ENCODE peak calls at places on chromosomes 16 and 17, in eight cellular contexts. S is body of pancreas, L is lung, T is GM23338, E is A549, R is choroid plexus epithelial cell, X is colonic mucosa, J is keratinocyte. Y is an unnamed sample.

GRCh38 chr17:51391992-51392654 is 131.8 kb downstream of the UTP18 start:
- DNase-seq in E (peak), L (no peak), J (no peak), T (no peak), R (no peak), S (no peak), X (no peak), Y (no peak)

GRCh38 chr17:39979021-39979660 is 1.5 kb upstream of the PSMD3 start:
- DNase-seq in J (peak), S (no peak), X (no peak), T (no peak), R (peak), E (peak), L (no peak), Y (peak)

GRCh38 chr17:77374170-77374936 is 233.6 kb downstream of the SEC14L1 start:
- DNase-seq in L (peak), R (peak), S (peak), T (peak), X (peak), E (no peak), J (no peak), Y (peak)

GRCh38 chr16:87252269-87252970 is 64.8 kb downstream of the C16orf95 start:
- DNase-seq in R (no peak), X (no peak), J (no peak), E (no peak), S (no peak), T (no peak), L (no peak), Y (peak)

GRCh38 chr17:77441130-77441920 is 300.6 kb downstream of the SEC14L1 start:
- DNase-seq in L (no peak), S (no peak), J (no peak), X (peak), T (no peak), R (no peak), E (no peak), Y (no peak)

GRCh38 chr17:81254955-81255717 is 16.0 kb downstream of the NDUFAF8 start:
- DNase-seq in R (peak), T (peak), S (peak), X (peak), J (no peak), E (peak), L (peak), Y (peak)

GRCh38 chr17:31581491-31581890 is 190.0 kb downstream of the RAB11FIP4 start:
- DNase-seq in R (peak), J (no peak), L (peak), X (no peak), E (no peak), T (no peak), S (no peak), Y (no peak)

GRCh38 chr17:80421381-80422090 is 6.6 kb downstream of the ENDOV start:
- DNase-seq in X (no peak), S (no peak), T (no peak), E (no peak), L (no peak), R (no peak), J (no peak), Y (no peak)

GRCh38 chr16:84854759-84855158 is 35.0 kb downstream of the CRISPLD2 start:
- DNase-seq in R (peak), X (no peak), L (no peak), S (no peak), T (no peak), E (no peak), J (no peak), Y (no peak)

GRCh38 chr17:50312311-50312710 is 33.6 kb upstream of the XYLT2 start:
- DNase-seq in J (no peak), T (no peak), X (no peak), S (no peak), E (no peak), R (no peak), L (no peak), Y (no peak)

GRCh38 chr16:80969114-80969484 is 37.6 kb downstream of the CMC2 start:
- DNase-seq in S (no peak), X (no peak), R (no peak), L (no peak), T (no peak), E (no peak), J (no peak), Y (no peak)

GRCh38 chr16:79991918-79992317 is 391.4 kb upstream of the MAF start:
- DNase-seq in S (no peak), J (no peak), E (no peak), X (no peak), R (no peak), T (peak), L (no peak), Y (no peak)

GRCh38 chr16:68216240-68216639 is 19.7 kb downstream of the ESRP2 start:
- DNase-seq in J (no peak), X (no peak), R (no peak), S (no peak), T (no peak), L (no peak), E (no peak), Y (no peak)

GRCh38 chr16:88736496-88736895 is 30.2 kb downstream of the CTU2 start:
- DNase-seq in S (no peak), J (no peak), E (no peak), X (no peak), L (no peak), T (no peak), R (no peak), Y (no peak)

GRCh38 chr17:45333702-45334092 is 16.9 kb upstream of the MAP3K14 start:
- DNase-seq in T (no peak), J (no peak), R (no peak), E (no peak), S (no peak), L (no peak), X (no peak), Y (no peak)

GRCh38 chr16:65070831-65071230 is 51.0 kb downstream of the CDH11 start:
- DNase-seq in S (peak), L (peak), E (peak), R (peak), X (peak), J (no peak), T (peak), Y (peak)

GRCh38 chr17:72714357-72714966 is 378.0 kb downstream of the SLC39A11 start:
- DNase-seq in L (no peak), J (no peak), E (peak), R (peak), X (no peak), T (no peak), S (no peak), Y (no peak)

GRCh38 chr16:89052824-89053724 is 40.6 kb upstream of the ACSF3 start:
- DNase-seq in E (peak), R (no peak), S (no peak), X (peak), L (no peak), T (no peak), J (peak), Y (peak)

GRCh38 chr16:24409045-24409444 is 130.3 kb upstream of the RBBP6 start:
- DNase-seq in J (no peak), L (no peak), X (no peak), E (peak), T (peak), S (no peak), R (no peak), Y (no peak)

GRCh38 chr16:56871172-56871593 is 6.2 kb downstream of the SLC12A3 start:
- DNase-seq in T (no peak), E (peak), L (no peak), S (no peak), X (peak), J (no peak), R (peak), Y (peak)

GRCh38 chr16:64094170-64094960 is 1027.5 kb downstream of the CDH11 start:
- DNase-seq in J (no peak), L (no peak), S (no peak), X (no peak), R (peak), T (no peak), E (no peak), Y (no peak)

GRCh38 chr16:31880322-31880979 is 6.8 kb downstream of the ZNF267 start:
- DNase-seq in J (no peak), L (no peak), E (no peak), R (peak), S (no peak), T (no peak), X (no peak), Y (peak)

GRCh38 chr16:66662445-66663194 is 33.9 kb downstream of the CMTM4 start:
- DNase-seq in R (peak), X (no peak), T (peak), L (no peak), E (peak), S (no peak), J (no peak), Y (peak)

GRCh38 chr16:67150058-67150832 is 553 bp downstream of the B3GNT9 start:
- DNase-seq in S (peak), E (peak), T (peak), R (peak), X (peak), L (no peak), J (no peak), Y (peak)

GRCh38 chr17:828761-829160 is 46.6 kb downstream of the MRM3 start:
- DNase-seq in S (no peak), L (no peak), R (no peak), X (no peak), E (no peak), T (no peak), J (no peak), Y (peak)

GRCh38 chr16:87447323-87447722 is 45.5 kb downstream of the ZCCHC14 start:
- DNase-seq in T (no peak), J (no peak), X (no peak), L (no peak), S (no peak), E (no peak), R (peak), Y (peak)

GRCh38 chr16:53159781-53160436 is 105.1 kb downstream of the CHD9 start:
- DNase-seq in L (no peak), X (peak), E (peak), J (no peak), T (peak), R (peak), S (no peak), Y (peak)

GRCh38 chr17:48593126-48593829 is at the start of gene HOXB5:
- DNase-seq in T (no peak), E (no peak), S (no peak), L (no peak), R (no peak), J (no peak), X (no peak), Y (peak)

GRCh38 chr17:2034157-2034556 is 4.2 kb downstream of the DPH1 start:
- DNase-seq in S (no peak), L (no peak), X (no peak), R (no peak), E (no peak), T (no peak), J (no peak), Y (peak)

GRCh38 chr16:3734758-3735221 is 17.5 kb upstream of the TRAP1 start:
- DNase-seq in L (no peak), S (no peak), T (no peak), X (no peak), R (no peak), E (no peak), J (no peak), Y (no peak)

GRCh38 chr17:46814446-46814845 is 4.0 kb downstream of the WNT3 start:
- DNase-seq in X (no peak), L (no peak), E (no peak), T (no peak), J (no peak), S (no peak), R (no peak), Y (no peak)

GRCh38 chr17:13014801-13015200 is 3.0 kb downstream of the ELAC2 start:
- DNase-seq in X (no peak), R (no peak), L (no peak), J (no peak), T (no peak), E (no peak), S (no peak), Y (no peak)

GRCh38 chr16:86087011-86087453 is 188.1 kb downstream of the IRF8 start:
- DNase-seq in S (no peak), J (no peak), E (no peak), L (no peak), R (no peak), X (no peak), T (no peak), Y (no peak)

GRCh38 chr17:33459078-33459940 is 166.2 kb upstream of the ASIC2 start:
- DNase-seq in E (no peak), J (no peak), X (no peak), R (no peak), S (no peak), L (no peak), T (peak), Y (no peak)

GRCh38 chr17:8187517-8188407 is 2.2 kb downstream of the BORCS6 start:
- DNase-seq in T (peak), R (peak), E (peak), X (peak), J (peak), S (peak), L (peak), Y (peak)
- TF ChIP-seq CTCF in T (peak), R (no peak), E (no peak), X (no peak), J (peak), S (no peak), L (no peak), Y (no peak)

GRCh38 chr16:30526137-30526822 is at the start of gene ZNF768:
- DNase-seq in T (peak), L (no peak), E (peak), R (peak), X (peak), S (peak), J (no peak), Y (peak)
- H3K4me3 ChIP-seq in T (peak), L (peak), E (peak), R (peak), X (peak), S (peak), J (peak), Y (peak)

DNA sequence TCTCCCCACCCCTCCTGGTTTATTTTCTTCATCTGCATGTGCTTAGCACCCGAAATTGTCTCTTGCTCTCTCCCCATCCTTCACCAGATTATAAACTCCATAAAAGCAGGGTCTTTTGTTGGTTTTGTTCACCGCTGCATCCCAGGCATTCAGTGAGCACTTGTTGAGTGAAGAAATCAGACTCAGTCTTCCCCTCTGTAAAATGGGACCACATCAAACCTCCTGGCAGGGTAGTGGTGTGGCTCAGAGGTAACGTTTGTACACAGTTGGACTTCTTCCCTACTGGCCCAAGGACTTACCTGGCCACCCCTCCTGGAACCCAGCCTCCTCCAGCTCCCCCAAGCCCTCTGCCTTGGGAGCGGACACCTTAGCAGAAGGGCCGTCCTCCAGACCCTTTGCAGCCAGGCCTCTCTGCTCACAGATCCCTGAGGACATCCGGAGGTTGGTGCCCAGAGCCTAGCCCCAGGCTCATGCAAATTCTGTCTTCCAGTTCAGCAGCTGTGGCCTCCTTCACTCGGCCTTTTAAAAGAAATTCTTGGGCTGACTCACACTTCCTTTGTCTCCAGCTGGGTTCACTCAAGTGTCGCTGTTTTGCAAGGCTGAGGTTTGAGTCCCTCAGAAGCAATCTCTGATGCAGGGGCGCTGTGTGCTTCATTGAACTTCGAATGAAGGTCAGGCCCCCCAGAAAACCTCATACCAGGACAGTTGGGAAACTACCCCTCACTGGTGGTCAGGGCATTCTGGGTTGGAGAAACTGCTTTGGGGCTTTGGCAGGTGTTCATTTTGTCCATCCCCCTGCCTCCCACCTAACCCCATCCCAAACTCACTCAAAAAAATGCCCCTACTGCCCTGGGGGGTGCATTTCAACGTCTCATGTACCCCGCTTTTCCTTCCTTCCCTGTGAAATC is 16.8 kb upstream of the RMI2 start:
- DNase-seq in L (peak), T (peak), E (peak), R (peak), X (peak), S (peak), J (peak), Y (peak)
- TF ChIP-seq CTCF in L (no peak), T (no peak), E (no peak), R (no peak), X (no peak), S (no peak), J (no peak), Y (peak)

GRCh38 chr16:12903325-12904040 is 2.1 kb downstream of the SHISA9 start:
- DNase-seq in E (no peak), X (no peak), R (no peak), L (no peak), S (no peak), J (no peak), T (peak), Y (no peak)

GRCh38 chr16:12904041-12904671 is 2.8 kb downstream of the SHISA9 start:
- DNase-seq in T (peak), J (no peak), X (no peak), R (no peak), E (no peak), L (no peak), S (no peak), Y (no peak)

GRCh38 chr16:12901597-12902436 is at the start of gene SHISA9:
- DNase-seq in L (no peak), R (peak), E (no peak), X (no peak), S (no peak), J (no peak), T (peak), Y (no peak)

GRCh38 chr16:12901204-12901596 is 198 bp upstream of the SHISA9 start:
- DNase-seq in L (no peak), T (peak), S (peak), E (no peak), J (no peak), R (peak), X (no peak), Y (no peak)

GRCh38 chr16:12902511-12903324 is 1.3 kb downstream of the SHISA9 start:
- DNase-seq in R (no peak), S (no peak), E (no peak), X (no peak), T (peak), L (no peak), J (no peak), Y (no peak)
- H3K4me3 ChIP-seq in R (no peak), S (no peak), E (peak), X (no peak), T (peak), L (no peak), J (peak), Y (no peak)

DNA sequence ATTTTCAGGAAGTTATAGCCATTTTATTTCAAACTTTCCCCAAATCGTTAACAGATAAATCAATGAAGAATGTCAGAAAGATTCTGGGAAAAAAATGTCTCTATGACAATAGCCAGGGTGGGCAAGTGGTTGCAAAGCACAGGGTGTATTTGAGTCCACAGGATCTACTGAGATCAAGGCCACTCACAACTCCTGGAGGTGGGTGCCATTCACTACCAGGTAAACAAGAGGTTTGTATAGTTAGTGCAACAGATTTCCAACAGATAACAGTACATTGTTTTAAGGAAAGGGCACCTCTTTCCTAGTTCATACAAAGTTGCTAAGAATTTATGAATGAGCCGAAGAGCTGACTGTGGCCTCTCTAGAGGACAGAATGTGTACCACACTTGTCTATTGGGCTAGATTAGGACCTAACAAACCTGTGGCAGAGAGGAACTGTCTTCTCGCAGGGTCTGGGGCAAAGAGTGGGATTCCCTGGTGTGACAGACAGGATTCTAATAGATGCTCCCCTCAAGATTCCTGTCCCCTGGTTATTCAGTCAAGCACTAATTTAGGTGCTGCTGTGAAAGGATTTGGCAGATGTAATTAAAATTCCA is 52.0 kb upstream of the ZNF629 start:
- DNase-seq in E (no peak), X (no peak), S (no peak), R (no peak), J (no peak), T (peak), L (no peak), Y (no peak)
- TF ChIP-seq CTCF in E (no peak), X (no peak), S (no peak), R (peak), J (no peak), T (no peak), L (no peak), Y (peak)

GRCh38 chr16:11139624-11140375 is 116.2 kb downstream of the SOCS1 start:
- DNase-seq in L (no peak), T (no peak), J (no peak), S (no peak), E (no peak), R (no peak), X (no peak), Y (no peak)
- H3K4me3 ChIP-seq in L (no peak), T (no peak), J (no peak), S (no peak), E (no peak), R (no peak), X (no peak), Y (no peak)

DNA sequence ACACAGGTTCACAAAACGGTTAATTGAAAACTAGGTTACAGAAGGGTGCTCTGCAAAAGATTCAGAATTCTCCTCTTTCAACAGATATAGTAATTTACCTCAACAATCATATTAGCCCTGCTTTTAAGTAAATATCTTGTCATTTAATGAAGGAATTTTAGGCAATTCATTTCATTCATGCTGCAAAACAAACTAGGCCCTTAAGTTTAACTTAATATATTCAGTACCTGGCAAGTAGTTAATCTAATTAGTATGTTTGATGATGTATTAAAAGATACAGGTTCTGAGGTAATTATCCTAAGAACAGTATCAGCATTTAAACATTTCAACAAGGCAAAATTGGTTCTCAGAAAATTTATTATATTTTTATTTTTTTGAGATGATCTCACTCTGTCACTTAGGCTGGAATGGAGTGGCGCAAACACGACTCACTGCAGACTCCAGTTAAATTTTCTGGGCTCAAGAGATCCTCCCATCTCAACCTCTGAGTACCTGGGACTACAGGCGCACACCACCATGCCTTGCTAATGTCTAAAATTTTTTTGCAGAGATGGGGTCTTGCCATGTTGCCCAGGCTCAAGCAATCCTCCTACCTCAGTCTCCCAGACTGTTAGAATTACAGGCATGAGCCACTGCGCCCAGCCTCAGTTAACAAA is 44.9 kb downstream of the SMURF2 start:
- DNase-seq in X (no peak), R (no peak), J (no peak), L (no peak), T (no peak), S (no peak), E (no peak), Y (no peak)
- TF ChIP-seq CTCF in X (no peak), R (no peak), J (no peak), L (no peak), T (no peak), S (no peak), E (no peak), Y (no peak)

GRCh38 chr17:38444151-38444550 is 15.9 kb downstream of the ARHGAP23 start:
- DNase-seq in T (peak), X (peak), R (peak), J (peak), S (peak), E (peak), L (peak), Y (peak)
- H3K4me3 ChIP-seq in T (no peak), X (no peak), R (no peak), J (no peak), S (no peak), E (no peak), L (no peak), Y (no peak)